ENCODE peak calls at places on chromosomes 5 and 9, in ten cellular contexts. One of them, this sample, is unnamed. For H3K27me3, the result is how much of the 10 kb centered on the place peaks cover.

GRCh38 chr5:39015743-39016586 is 58.2 kb downstream of the RICTOR start:
- DNase-seq in AG04450: peak
- DNase-seq in WERI-Rb-1: peak
- DNase-seq in body of pancreas: no peak
- DNase-seq in prostate gland: no peak
- DNase-seq in K562: no peak
- DNase-seq in right atrium auricular region: no peak
- DNase-seq in tibial artery: no peak
- DNase-seq in gastrocnemius medialis: no peak
- DNase-seq in PC-9: no peak
- DNase-seq in this sample: no peak

GRCh38 chr9:18632624-18633407 is 158.9 kb downstream of the ADAMTSL1 start:
- DNase-seq in AG04450: peak
- DNase-seq in WERI-Rb-1: no peak
- DNase-seq in body of pancreas: no peak
- DNase-seq in prostate gland: peak
- DNase-seq in K562: no peak
- DNase-seq in right atrium auricular region: no peak
- DNase-seq in tibial artery: peak
- DNase-seq in gastrocnemius medialis: no peak
- DNase-seq in PC-9: no peak
- DNase-seq in this sample: peak

GRCh38 chr9:34046784-34047379 is 1.8 kb downstream of the UBAP2 start:
- DNase-seq in AG04450: no peak
- DNase-seq in WERI-Rb-1: no peak
- DNase-seq in body of pancreas: no peak
- DNase-seq in prostate gland: no peak
- DNase-seq in K562: no peak
- DNase-seq in right atrium auricular region: no peak
- DNase-seq in tibial artery: no peak
- DNase-seq in gastrocnemius medialis: no peak
- DNase-seq in PC-9: no peak
- DNase-seq in this sample: no peak

GRCh38 chr9:69465473-69465872 is 140.5 kb downstream of the ENTREP1 start:
- DNase-seq in AG04450: no peak
- DNase-seq in WERI-Rb-1: no peak
- DNase-seq in body of pancreas: peak
- DNase-seq in prostate gland: no peak
- DNase-seq in K562: no peak
- DNase-seq in right atrium auricular region: no peak
- DNase-seq in tibial artery: no peak
- DNase-seq in gastrocnemius medialis: peak
- DNase-seq in PC-9: no peak
- DNase-seq in this sample: peak

GRCh38 chr5:119613937-119614336 is 15.4 kb upstream of the FAM170A start:
- DNase-seq in AG04450: no peak
- DNase-seq in WERI-Rb-1: no peak
- DNase-seq in body of pancreas: no peak
- DNase-seq in prostate gland: no peak
- DNase-seq in K562: no peak
- DNase-seq in right atrium auricular region: no peak
- DNase-seq in tibial artery: no peak
- DNase-seq in gastrocnemius medialis: no peak
- DNase-seq in PC-9: no peak
- DNase-seq in this sample: no peak

GRCh38 chr5:86968311-86968753 is 299.4 kb upstream of the RASA1 start:
- DNase-seq in AG04450: peak
- DNase-seq in WERI-Rb-1: peak
- DNase-seq in body of pancreas: peak
- DNase-seq in prostate gland: no peak
- DNase-seq in K562: no peak
- DNase-seq in right atrium auricular region: no peak
- DNase-seq in tibial artery: no peak
- DNase-seq in gastrocnemius medialis: no peak
- DNase-seq in PC-9: no peak
- DNase-seq in this sample: peak

GRCh38 chr9:21761309-21761901 is 41.0 kb upstream of the MTAP start:
- DNase-seq in AG04450: no peak
- DNase-seq in WERI-Rb-1: no peak
- DNase-seq in body of pancreas: no peak
- DNase-seq in prostate gland: no peak
- DNase-seq in K562: no peak
- DNase-seq in right atrium auricular region: no peak
- DNase-seq in tibial artery: no peak
- DNase-seq in gastrocnemius medialis: no peak
- DNase-seq in PC-9: no peak
- DNase-seq in this sample: no peak

GRCh38 chr9:71746023-71746752 is 22.1 kb downstream of the CEMIP2 start:
- DNase-seq in AG04450: no peak
- DNase-seq in WERI-Rb-1: no peak
- DNase-seq in body of pancreas: no peak
- DNase-seq in prostate gland: no peak
- DNase-seq in K562: no peak
- DNase-seq in right atrium auricular region: no peak
- DNase-seq in tibial artery: no peak
- DNase-seq in gastrocnemius medialis: no peak
- DNase-seq in PC-9: no peak
- DNase-seq in this sample: no peak

GRCh38 chr9:13387668-13388124 is 108.2 kb upstream of the MPDZ start:
- DNase-seq in AG04450: no peak
- DNase-seq in WERI-Rb-1: no peak
- DNase-seq in body of pancreas: no peak
- DNase-seq in prostate gland: no peak
- DNase-seq in K562: no peak
- DNase-seq in right atrium auricular region: no peak
- DNase-seq in tibial artery: no peak
- DNase-seq in gastrocnemius medialis: no peak
- DNase-seq in PC-9: no peak
- DNase-seq in this sample: no peak

GRCh38 chr5:132506094-132506692 is 15.6 kb upstream of the IRF1 start:
- DNase-seq in AG04450: peak
- DNase-seq in WERI-Rb-1: peak
- DNase-seq in body of pancreas: no peak
- DNase-seq in prostate gland: no peak
- DNase-seq in K562: peak
- DNase-seq in right atrium auricular region: no peak
- DNase-seq in tibial artery: no peak
- DNase-seq in gastrocnemius medialis: no peak
- DNase-seq in PC-9: no peak
- DNase-seq in this sample: no peak

GRCh38 chr5:96256795-96257470 is 176.1 kb downstream of the PCSK1 start:
- DNase-seq in AG04450: peak
- DNase-seq in WERI-Rb-1: peak
- DNase-seq in body of pancreas: peak
- DNase-seq in prostate gland: no peak
- DNase-seq in K562: no peak
- DNase-seq in right atrium auricular region: no peak
- DNase-seq in tibial artery: peak
- DNase-seq in gastrocnemius medialis: no peak
- DNase-seq in PC-9: no peak
- DNase-seq in this sample: no peak

GRCh38 chr5:96470825-96471224 is 37.8 kb upstream of the PCSK1 start:
- DNase-seq in AG04450: no peak
- DNase-seq in WERI-Rb-1: no peak
- DNase-seq in body of pancreas: no peak
- DNase-seq in prostate gland: no peak
- DNase-seq in K562: no peak
- DNase-seq in right atrium auricular region: no peak
- DNase-seq in tibial artery: no peak
- DNase-seq in gastrocnemius medialis: no peak
- DNase-seq in PC-9: no peak
- DNase-seq in this sample: no peak

GRCh38 chr9:784202-784601 is 57.3 kb upstream of the DMRT1 start:
- DNase-seq in AG04450: no peak
- DNase-seq in WERI-Rb-1: no peak
- DNase-seq in body of pancreas: no peak
- DNase-seq in prostate gland: no peak
- DNase-seq in K562: no peak
- DNase-seq in right atrium auricular region: no peak
- DNase-seq in tibial artery: no peak
- DNase-seq in gastrocnemius medialis: no peak
- DNase-seq in PC-9: no peak
- DNase-seq in this sample: no peak

GRCh38 chr5:14254686-14255085 is 111.5 kb downstream of the TRIO start:
- DNase-seq in AG04450: no peak
- DNase-seq in WERI-Rb-1: no peak
- DNase-seq in body of pancreas: no peak
- DNase-seq in prostate gland: no peak
- DNase-seq in K562: no peak
- DNase-seq in right atrium auricular region: no peak
- DNase-seq in tibial artery: no peak
- DNase-seq in gastrocnemius medialis: no peak
- DNase-seq in PC-9: no peak
- DNase-seq in this sample: no peak

GRCh38 chr5:82911902-82912301 is 165.3 kb downstream of the TMEM167A start:
- DNase-seq in AG04450: no peak
- DNase-seq in WERI-Rb-1: no peak
- DNase-seq in body of pancreas: no peak
- DNase-seq in prostate gland: no peak
- DNase-seq in K562: no peak
- DNase-seq in right atrium auricular region: no peak
- DNase-seq in tibial artery: no peak
- DNase-seq in gastrocnemius medialis: no peak
- DNase-seq in PC-9: no peak
- DNase-seq in this sample: no peak

GRCh38 chr5:135509995-135510394 is 25.8 kb downstream of the NEUROG1 start:
- DNase-seq in AG04450: no peak
- DNase-seq in WERI-Rb-1: no peak
- DNase-seq in body of pancreas: no peak
- DNase-seq in prostate gland: no peak
- DNase-seq in K562: no peak
- DNase-seq in right atrium auricular region: no peak
- DNase-seq in tibial artery: no peak
- DNase-seq in gastrocnemius medialis: no peak
- DNase-seq in PC-9: no peak
- DNase-seq in this sample: no peak

GRCh38 chr5:72280655-72281069 is 39.4 kb downstream of the MRPS27 start:
- DNase-seq in AG04450: no peak
- DNase-seq in WERI-Rb-1: peak
- DNase-seq in body of pancreas: no peak
- DNase-seq in prostate gland: no peak
- DNase-seq in K562: peak
- DNase-seq in right atrium auricular region: no peak
- DNase-seq in tibial artery: peak
- DNase-seq in gastrocnemius medialis: no peak
- DNase-seq in PC-9: no peak
- DNase-seq in this sample: no peak

GRCh38 chr5:188488-189481 is 2.5 kb upstream of the LRRC14B start:
- DNase-seq in AG04450: peak
- DNase-seq in WERI-Rb-1: peak
- DNase-seq in body of pancreas: peak
- DNase-seq in prostate gland: peak
- DNase-seq in K562: peak
- DNase-seq in right atrium auricular region: peak
- DNase-seq in tibial artery: peak
- DNase-seq in gastrocnemius medialis: peak
- DNase-seq in PC-9: peak
- DNase-seq in this sample: peak
- TF ChIP-seq CTCF in AG04450: peak
- TF ChIP-seq CTCF in WERI-Rb-1: peak
- TF ChIP-seq CTCF in body of pancreas: peak
- TF ChIP-seq CTCF in prostate gland: peak
- TF ChIP-seq CTCF in K562: peak
- TF ChIP-seq CTCF in right atrium auricular region: peak
- TF ChIP-seq CTCF in tibial artery: peak
- TF ChIP-seq CTCF in gastrocnemius medialis: peak
- TF ChIP-seq CTCF in PC-9: peak
- TF ChIP-seq CTCF in this sample: peak

DNA sequence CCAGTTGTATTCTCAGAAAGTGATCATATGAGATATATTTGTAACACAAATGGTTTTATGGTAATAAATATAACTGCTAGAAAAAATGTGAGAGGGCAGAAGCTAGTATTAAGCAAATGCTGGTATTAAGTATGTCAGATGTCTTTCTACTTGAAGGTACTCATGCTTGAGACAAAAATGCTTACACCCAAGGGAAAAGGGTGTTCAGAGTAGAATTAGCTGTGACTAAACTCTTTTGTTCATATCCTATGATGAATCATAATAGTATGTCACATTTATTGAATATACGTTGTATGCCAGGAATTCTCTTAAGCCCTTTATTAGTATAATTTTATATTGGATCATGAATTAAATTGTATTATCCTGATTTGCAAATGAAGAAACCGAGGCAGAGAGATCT is 2.2 kb downstream of the ADGRV1 start:
- DNase-seq in AG04450: no peak
- DNase-seq in WERI-Rb-1: no peak
- DNase-seq in body of pancreas: no peak
- DNase-seq in prostate gland: no peak
- DNase-seq in K562: no peak
- DNase-seq in right atrium auricular region: no peak
- DNase-seq in tibial artery: no peak
- DNase-seq in gastrocnemius medialis: no peak
- DNase-seq in PC-9: no peak
- DNase-seq in this sample: no peak
- H3K27me3 ChIP-seq in AG04450: under half
- H3K27me3 ChIP-seq in WERI-Rb-1: under half
- H3K27me3 ChIP-seq in body of pancreas: under half
- H3K27me3 ChIP-seq in prostate gland: under half
- H3K27me3 ChIP-seq in K562: under half
- H3K27me3 ChIP-seq in right atrium auricular region: under half
- H3K27me3 ChIP-seq in tibial artery: under half
- H3K27me3 ChIP-seq in gastrocnemius medialis: under half
- H3K27me3 ChIP-seq in PC-9: under half
- H3K27me3 ChIP-seq in this sample: half or more

DNA sequence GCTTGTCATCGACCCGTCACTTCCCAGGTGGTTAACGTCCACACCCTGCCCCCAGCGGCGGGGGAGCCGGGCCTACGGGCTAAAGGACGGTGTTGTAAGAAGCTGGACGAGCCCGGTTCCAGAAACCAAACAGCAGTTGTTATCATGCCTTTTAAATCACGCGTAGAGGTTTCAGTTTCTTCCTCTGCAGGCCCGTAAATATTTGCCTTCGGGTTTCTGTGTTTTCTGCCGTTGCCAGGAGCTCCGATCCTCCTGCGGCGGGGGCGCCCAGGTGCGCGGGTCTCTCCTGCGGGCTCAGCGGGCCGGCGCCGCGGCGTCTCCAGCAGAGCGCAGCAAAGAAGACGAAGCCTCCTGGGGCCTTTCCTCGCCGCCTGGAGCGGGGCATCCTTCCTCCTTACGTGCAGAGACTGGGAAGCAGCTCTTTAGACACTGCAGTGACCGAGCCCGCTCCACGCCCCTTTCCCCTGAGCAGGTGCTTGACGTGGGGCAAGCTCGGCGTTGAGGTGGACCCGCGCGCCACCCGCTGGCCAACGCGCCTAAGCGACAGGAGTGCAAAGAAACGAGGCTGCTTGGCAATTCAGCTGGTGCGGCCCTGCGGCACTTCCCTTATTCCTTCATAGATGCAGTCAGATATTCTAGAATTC is 21.8 kb upstream of the TTC1 start:
- DNase-seq in AG04450: no peak
- DNase-seq in WERI-Rb-1: peak
- DNase-seq in body of pancreas: peak
- DNase-seq in prostate gland: peak
- DNase-seq in K562: peak
- DNase-seq in right atrium auricular region: peak
- DNase-seq in tibial artery: peak
- DNase-seq in gastrocnemius medialis: peak
- DNase-seq in PC-9: peak
- DNase-seq in this sample: peak
- TF ChIP-seq CTCF in AG04450: peak
- TF ChIP-seq CTCF in WERI-Rb-1: peak
- TF ChIP-seq CTCF in body of pancreas: peak
- TF ChIP-seq CTCF in prostate gland: peak
- TF ChIP-seq CTCF in K562: peak
- TF ChIP-seq CTCF in right atrium auricular region: peak
- TF ChIP-seq CTCF in tibial artery: peak
- TF ChIP-seq CTCF in gastrocnemius medialis: peak
- TF ChIP-seq CTCF in PC-9: peak
- TF ChIP-seq CTCF in this sample: peak

GRCh38 chr5:1671351-1671750 is 128.3 kb downstream of the MRPL36 start:
- DNase-seq in AG04450: no peak
- DNase-seq in WERI-Rb-1: no peak
- DNase-seq in body of pancreas: no peak
- DNase-seq in prostate gland: no peak
- DNase-seq in K562: no peak
- DNase-seq in right atrium auricular region: no peak
- DNase-seq in tibial artery: no peak
- DNase-seq in gastrocnemius medialis: no peak
- DNase-seq in PC-9: no peak
- DNase-seq in this sample: no peak
- H3K27me3 ChIP-seq in AG04450: under half
- H3K27me3 ChIP-seq in WERI-Rb-1: under half
- H3K27me3 ChIP-seq in body of pancreas: under half
- H3K27me3 ChIP-seq in prostate gland: under half
- H3K27me3 ChIP-seq in K562: under half
- H3K27me3 ChIP-seq in right atrium auricular region: under half
- H3K27me3 ChIP-seq in tibial artery: half or more
- H3K27me3 ChIP-seq in gastrocnemius medialis: under half
- H3K27me3 ChIP-seq in PC-9: half or more
- H3K27me3 ChIP-seq in this sample: half or more